ENCODE peak calls at places on chromosome 22, in nine cellular contexts. One of them, this sample, is unnamed.

GRCh38 chr22:44702479-44703219 is 645 bp downstream of the PRR5 start:
- DNase-seq in tibial nerve: no peak
- DNase-seq in BJ: no peak
- DNase-seq in lower leg skin: no peak
- DNase-seq in keratinocyte: no peak
- DNase-seq in PC-3: peak
- DNase-seq in astrocyte of the cerebellum: no peak
- DNase-seq in fibroblast of mammary gland: no peak
- DNase-seq in suprapubic skin: no peak
- DNase-seq in this sample: no peak

GRCh38 chr22:38882480-38882879 is 10.5 kb upstream of the CBX6 start:
- DNase-seq in tibial nerve: no peak
- DNase-seq in BJ: no peak
- DNase-seq in lower leg skin: no peak
- DNase-seq in keratinocyte: no peak
- DNase-seq in PC-3: no peak
- DNase-seq in astrocyte of the cerebellum: no peak
- DNase-seq in fibroblast of mammary gland: peak
- DNase-seq in suprapubic skin: no peak
- DNase-seq in this sample: no peak

GRCh38 chr22:44539467-44540063 is 41.5 kb upstream of the RTL6 start:
- DNase-seq in tibial nerve: no peak
- DNase-seq in BJ: no peak
- DNase-seq in lower leg skin: no peak
- DNase-seq in keratinocyte: no peak
- DNase-seq in PC-3: no peak
- DNase-seq in astrocyte of the cerebellum: no peak
- DNase-seq in fibroblast of mammary gland: no peak
- DNase-seq in suprapubic skin: peak
- DNase-seq in this sample: no peak

GRCh38 chr22:40065981-40066380 is 71.2 kb downstream of the FAM83F start:
- DNase-seq in tibial nerve: no peak
- DNase-seq in BJ: no peak
- DNase-seq in lower leg skin: no peak
- DNase-seq in keratinocyte: no peak
- DNase-seq in PC-3: no peak
- DNase-seq in astrocyte of the cerebellum: no peak
- DNase-seq in fibroblast of mammary gland: no peak
- DNase-seq in suprapubic skin: no peak
- DNase-seq in this sample: no peak

GRCh38 chr22:11605468-11605981 is 3922.5 kb upstream of the OR11H1 start:
- DNase-seq in tibial nerve: no peak
- DNase-seq in BJ: no peak
- DNase-seq in lower leg skin: no peak
- DNase-seq in keratinocyte: no peak
- DNase-seq in PC-3: no peak
- DNase-seq in astrocyte of the cerebellum: no peak
- DNase-seq in fibroblast of mammary gland: no peak
- DNase-seq in suprapubic skin: no peak
- DNase-seq in this sample: no peak

GRCh38 chr22:32331918-32332725 is 25.5 kb upstream of the RFPL3 start:
- DNase-seq in tibial nerve: no peak
- DNase-seq in BJ: no peak
- DNase-seq in lower leg skin: no peak
- DNase-seq in keratinocyte: no peak
- DNase-seq in PC-3: no peak
- DNase-seq in astrocyte of the cerebellum: no peak
- DNase-seq in fibroblast of mammary gland: no peak
- DNase-seq in suprapubic skin: peak
- DNase-seq in this sample: no peak

GRCh38 chr22:35612903-35613302 is 4.2 kb downstream of the MB start:
- DNase-seq in tibial nerve: no peak
- DNase-seq in BJ: no peak
- DNase-seq in lower leg skin: no peak
- DNase-seq in keratinocyte: no peak
- DNase-seq in PC-3: no peak
- DNase-seq in astrocyte of the cerebellum: no peak
- DNase-seq in fibroblast of mammary gland: no peak
- DNase-seq in suprapubic skin: no peak
- DNase-seq in this sample: no peak

GRCh38 chr22:30222321-30222720 is 24.2 kb downstream of the LIF start:
- DNase-seq in tibial nerve: no peak
- DNase-seq in BJ: no peak
- DNase-seq in lower leg skin: no peak
- DNase-seq in keratinocyte: no peak
- DNase-seq in PC-3: no peak
- DNase-seq in astrocyte of the cerebellum: no peak
- DNase-seq in fibroblast of mammary gland: no peak
- DNase-seq in suprapubic skin: no peak
- DNase-seq in this sample: no peak

GRCh38 chr22:40387758-40388157 is 17.4 kb downstream of the SGSM3 start:
- DNase-seq in tibial nerve: no peak
- DNase-seq in BJ: no peak
- DNase-seq in lower leg skin: no peak
- DNase-seq in keratinocyte: no peak
- DNase-seq in PC-3: peak
- DNase-seq in astrocyte of the cerebellum: no peak
- DNase-seq in fibroblast of mammary gland: no peak
- DNase-seq in suprapubic skin: no peak
- DNase-seq in this sample: no peak

GRCh38 chr22:38464992-38465672 is 2.8 kb upstream of the KDELR3 start:
- DNase-seq in tibial nerve: no peak
- DNase-seq in BJ: no peak
- DNase-seq in lower leg skin: no peak
- DNase-seq in keratinocyte: no peak
- DNase-seq in PC-3: no peak
- DNase-seq in astrocyte of the cerebellum: no peak
- DNase-seq in fibroblast of mammary gland: no peak
- DNase-seq in suprapubic skin: no peak
- DNase-seq in this sample: no peak

GRCh38 chr22:45007247-45007945 is 2.4 kb downstream of the PHF21B start:
- DNase-seq in tibial nerve: no peak
- DNase-seq in BJ: no peak
- DNase-seq in lower leg skin: no peak
- DNase-seq in keratinocyte: no peak
- DNase-seq in PC-3: no peak
- DNase-seq in astrocyte of the cerebellum: no peak
- DNase-seq in fibroblast of mammary gland: no peak
- DNase-seq in suprapubic skin: no peak
- DNase-seq in this sample: no peak

GRCh38 chr22:49046546-49047305 is 780.9 kb downstream of the BRD1 start:
- DNase-seq in tibial nerve: no peak
- DNase-seq in BJ: no peak
- DNase-seq in lower leg skin: no peak
- DNase-seq in keratinocyte: no peak
- DNase-seq in PC-3: no peak
- DNase-seq in astrocyte of the cerebellum: no peak
- DNase-seq in fibroblast of mammary gland: no peak
- DNase-seq in suprapubic skin: peak
- DNase-seq in this sample: no peak

GRCh38 chr22:49012695-49013094 is 815.0 kb downstream of the BRD1 start:
- DNase-seq in tibial nerve: peak
- DNase-seq in BJ: no peak
- DNase-seq in lower leg skin: no peak
- DNase-seq in keratinocyte: no peak
- DNase-seq in PC-3: no peak
- DNase-seq in astrocyte of the cerebellum: no peak
- DNase-seq in fibroblast of mammary gland: no peak
- DNase-seq in suprapubic skin: no peak
- DNase-seq in this sample: no peak

GRCh38 chr22:32619614-32620426 is 145.2 kb downstream of the FBXO7 start:
- DNase-seq in tibial nerve: peak
- DNase-seq in BJ: no peak
- DNase-seq in lower leg skin: peak
- DNase-seq in keratinocyte: peak
- DNase-seq in PC-3: peak
- DNase-seq in astrocyte of the cerebellum: peak
- DNase-seq in fibroblast of mammary gland: peak
- DNase-seq in suprapubic skin: no peak
- DNase-seq in this sample: no peak

GRCh38 chr22:30752771-30753170 is 58.1 kb downstream of the OSBP2 start:
- DNase-seq in tibial nerve: no peak
- DNase-seq in BJ: no peak
- DNase-seq in lower leg skin: no peak
- DNase-seq in keratinocyte: no peak
- DNase-seq in PC-3: no peak
- DNase-seq in astrocyte of the cerebellum: no peak
- DNase-seq in fibroblast of mammary gland: no peak
- DNase-seq in suprapubic skin: no peak
- DNase-seq in this sample: no peak

GRCh38 chr22:32005453-32005852 is 37.6 kb upstream of the SLC5A1 start:
- DNase-seq in tibial nerve: no peak
- DNase-seq in BJ: no peak
- DNase-seq in lower leg skin: no peak
- DNase-seq in keratinocyte: no peak
- DNase-seq in PC-3: peak
- DNase-seq in astrocyte of the cerebellum: peak
- DNase-seq in fibroblast of mammary gland: peak
- DNase-seq in suprapubic skin: no peak
- DNase-seq in this sample: no peak

GRCh38 chr22:44168206-44168605 is 12.5 kb upstream of the PARVG start:
- DNase-seq in tibial nerve: no peak
- DNase-seq in BJ: no peak
- DNase-seq in lower leg skin: no peak
- DNase-seq in keratinocyte: no peak
- DNase-seq in PC-3: no peak
- DNase-seq in astrocyte of the cerebellum: no peak
- DNase-seq in fibroblast of mammary gland: no peak
- DNase-seq in suprapubic skin: no peak
- DNase-seq in this sample: no peak

GRCh38 chr22:22710719-22711531 is 66.5 kb downstream of the GGTLC2 start:
- DNase-seq in tibial nerve: peak
- DNase-seq in BJ: no peak
- DNase-seq in lower leg skin: peak
- DNase-seq in keratinocyte: no peak
- DNase-seq in PC-3: peak
- DNase-seq in astrocyte of the cerebellum: no peak
- DNase-seq in fibroblast of mammary gland: peak
- DNase-seq in suprapubic skin: no peak
- DNase-seq in this sample: peak

GRCh38 chr22:31096637-31097274 is 10.6 kb downstream of the SELENOM start:
- DNase-seq in tibial nerve: no peak
- DNase-seq in BJ: no peak
- DNase-seq in lower leg skin: no peak
- DNase-seq in keratinocyte: no peak
- DNase-seq in PC-3: no peak
- DNase-seq in astrocyte of the cerebellum: no peak
- DNase-seq in fibroblast of mammary gland: no peak
- DNase-seq in suprapubic skin: no peak
- DNase-seq in this sample: no peak

GRCh38 chr22:33271390-33272161 is 213.4 kb upstream of the SYN3 start:
- DNase-seq in tibial nerve: no peak
- DNase-seq in BJ: no peak
- DNase-seq in lower leg skin: no peak
- DNase-seq in keratinocyte: no peak
- DNase-seq in PC-3: no peak
- DNase-seq in astrocyte of the cerebellum: peak
- DNase-seq in fibroblast of mammary gland: peak
- DNase-seq in suprapubic skin: no peak
- DNase-seq in this sample: peak

GRCh38 chr22:19275513-19275912 is 16.0 kb downstream of the CLTCL1 start:
- DNase-seq in tibial nerve: no peak
- DNase-seq in BJ: no peak
- DNase-seq in lower leg skin: no peak
- DNase-seq in keratinocyte: no peak
- DNase-seq in PC-3: no peak
- DNase-seq in astrocyte of the cerebellum: no peak
- DNase-seq in fibroblast of mammary gland: no peak
- DNase-seq in suprapubic skin: no peak
- DNase-seq in this sample: no peak
- H3K4me3 ChIP-seq in tibial nerve: no peak
- H3K4me3 ChIP-seq in BJ: no peak
- H3K4me3 ChIP-seq in lower leg skin: no peak
- H3K4me3 ChIP-seq in keratinocyte: no peak
- H3K4me3 ChIP-seq in PC-3: no peak
- H3K4me3 ChIP-seq in astrocyte of the cerebellum: no peak
- H3K4me3 ChIP-seq in fibroblast of mammary gland: no peak
- H3K4me3 ChIP-seq in suprapubic skin: no peak
- H3K4me3 ChIP-seq in this sample: no peak

GRCh38 chr22:29079218-29079901 is 6.5 kb downstream of the KREMEN1 start:
- DNase-seq in tibial nerve: no peak
- DNase-seq in BJ: no peak
- DNase-seq in lower leg skin: no peak
- DNase-seq in keratinocyte: no peak
- DNase-seq in PC-3: peak
- DNase-seq in astrocyte of the cerebellum: peak
- DNase-seq in fibroblast of mammary gland: no peak
- DNase-seq in suprapubic skin: no peak
- DNase-seq in this sample: no peak
- TF ChIP-seq CTCF in tibial nerve: no peak
- TF ChIP-seq CTCF in BJ: no peak
- TF ChIP-seq CTCF in lower leg skin: no peak
- TF ChIP-seq CTCF in keratinocyte: no peak
- TF ChIP-seq CTCF in PC-3: no peak
- TF ChIP-seq CTCF in astrocyte of the cerebellum: no peak
- TF ChIP-seq CTCF in fibroblast of mammary gland: no peak
- TF ChIP-seq CTCF in suprapubic skin: no peak
- TF ChIP-seq CTCF in this sample: no peak

DNA sequence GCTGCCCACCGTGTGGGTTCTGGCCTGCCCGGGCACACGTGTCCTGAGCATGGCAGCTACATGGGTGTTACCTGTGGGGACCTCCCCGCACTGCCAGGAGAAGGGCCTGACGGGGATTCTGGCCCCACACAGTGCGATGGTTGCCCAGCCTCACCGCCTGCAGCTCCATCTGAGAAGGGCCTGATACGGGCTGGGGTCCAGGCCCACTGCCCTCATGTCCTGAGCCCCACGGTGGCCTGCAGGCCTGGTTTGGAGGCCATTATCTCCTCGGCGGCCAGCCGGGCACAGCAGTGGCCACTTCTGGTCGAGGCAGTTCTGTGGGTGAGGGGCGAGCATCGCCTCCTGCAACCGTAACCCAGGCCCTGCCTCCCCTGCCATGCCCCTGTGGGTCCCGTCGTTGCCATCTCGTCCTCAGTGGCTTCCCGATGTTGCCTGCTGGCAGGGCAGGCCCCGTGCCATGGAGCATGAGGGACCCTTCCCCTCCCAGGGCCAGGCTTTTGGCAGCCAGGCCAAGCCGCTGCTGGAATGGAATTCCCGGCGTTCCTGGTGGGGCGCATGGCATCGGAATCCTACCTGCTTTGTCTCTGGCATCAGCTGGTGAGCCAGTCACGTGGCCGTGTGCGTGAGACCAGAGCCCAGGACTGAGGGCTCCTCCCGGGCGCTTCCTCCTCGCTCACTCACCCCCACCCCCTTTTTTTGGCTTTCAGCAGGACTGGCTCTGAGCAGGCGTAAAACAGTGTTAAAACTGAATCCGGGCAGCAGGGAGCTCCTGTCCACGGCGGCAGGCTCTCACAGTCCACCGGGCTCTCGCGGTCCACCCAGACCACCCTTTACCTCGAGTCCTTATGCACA is 71.9 kb upstream of the PPARA start:
- DNase-seq in tibial nerve: peak
- DNase-seq in BJ: no peak
- DNase-seq in lower leg skin: peak
- DNase-seq in keratinocyte: no peak
- DNase-seq in PC-3: peak
- DNase-seq in astrocyte of the cerebellum: no peak
- DNase-seq in fibroblast of mammary gland: peak
- DNase-seq in suprapubic skin: peak
- DNase-seq in this sample: no peak
- H3K4me3 ChIP-seq in tibial nerve: peak
- H3K4me3 ChIP-seq in BJ: peak
- H3K4me3 ChIP-seq in lower leg skin: no peak
- H3K4me3 ChIP-seq in keratinocyte: peak
- H3K4me3 ChIP-seq in PC-3: peak
- H3K4me3 ChIP-seq in astrocyte of the cerebellum: peak
- H3K4me3 ChIP-seq in fibroblast of mammary gland: peak
- H3K4me3 ChIP-seq in suprapubic skin: peak
- H3K4me3 ChIP-seq in this sample: no peak

GRCh38 chr22:50621948-50622722 is 5.8 kb downstream of the ARSA start:
- DNase-seq in tibial nerve: no peak
- DNase-seq in BJ: no peak
- DNase-seq in lower leg skin: no peak
- DNase-seq in keratinocyte: no peak
- DNase-seq in PC-3: peak
- DNase-seq in astrocyte of the cerebellum: no peak
- DNase-seq in fibroblast of mammary gland: no peak
- DNase-seq in suprapubic skin: peak
- DNase-seq in this sample: peak
- TF ChIP-seq CTCF in tibial nerve: no peak
- TF ChIP-seq CTCF in BJ: peak
- TF ChIP-seq CTCF in lower leg skin: no peak
- TF ChIP-seq CTCF in keratinocyte: peak
- TF ChIP-seq CTCF in PC-3: peak
- TF ChIP-seq CTCF in astrocyte of the cerebellum: peak
- TF ChIP-seq CTCF in fibroblast of mammary gland: peak
- TF ChIP-seq CTCF in suprapubic skin: no peak
- TF ChIP-seq CTCF in this sample: peak